ENCODE peak calls at places on chromosomes 1 and 21, in four cellular contexts. F is WTC11, W is upper lobe of left lung, R is GM23338. T is an unnamed sample.

GRCh38 chr21:44370027-44370735 is 16.8 kb downstream of the TRPM2 start:
- ATAC-seq in F (peak; percentile 75), W (peak; percentile 15), R (peak; percentile 87), T (no peak)

GRCh38 chr1:206524739-206525364 is 17.5 kb downstream of the RASSF5 start:
- ATAC-seq in F (peak; percentile 26), W (no peak), R (no peak), T (no peak)

GRCh38 chr1:86227026-86227425 is 70.5 kb upstream of the COL24A1 start:
- ATAC-seq in F (no peak), W (no peak), R (no peak), T (no peak)

GRCh38 chr1:30649321-30649991 is 73.9 kb downstream of the MATN1 start:
- ATAC-seq in F (no peak), W (peak; percentile 42), R (no peak), T (no peak)

GRCh38 chr1:31756578-31756977 is 7.6 kb downstream of the ADGRB2 start:
- ATAC-seq in F (no peak), W (no peak), R (no peak), T (no peak)

GRCh38 chr1:110615548-110616130 is 9.5 kb upstream of the KCNA2 start:
- ATAC-seq in F (peak; percentile 82), W (no peak), R (peak; percentile 77), T (peak; percentile 46)

GRCh38 chr1:113325039-113325438 is 65.3 kb upstream of the MAGI3 start:
- ATAC-seq in F (no peak), W (no peak), R (no peak), T (no peak)

GRCh38 chr1:156104065-156104810 is 10.3 kb upstream of the LMNA start:
- ATAC-seq in F (peak; percentile 5), W (peak; percentile 88), R (peak; percentile 6), T (peak; percentile 52)

GRCh38 chr1:159800177-159800935 is 1.8 kb upstream of the FCRL6 start:
- ATAC-seq in F (no peak), W (no peak), R (no peak), T (no peak)

GRCh38 chr1:235402457-235403200 is 35.4 kb downstream of the TBCE start:
- ATAC-seq in F (no peak), W (no peak), R (no peak), T (no peak)

GRCh38 chr1:33460947-33461629 is 11.4 kb upstream of the ZSCAN20 start:
- ATAC-seq in F (no peak), W (no peak), R (no peak), T (peak; percentile 40)

GRCh38 chr21:16308269-16308668 is 578.5 kb downstream of the USP25 start:
- ATAC-seq in F (no peak), W (no peak), R (no peak), T (peak; percentile 48)

GRCh38 chr1:64861611-64862010 is 104.7 kb downstream of the JAK1 start:
- ATAC-seq in F (peak; percentile 98), W (peak; percentile 72), R (peak; percentile 99), T (no peak)

GRCh38 chr1:224435318-224435763 is 744 bp upstream of the WDR26 start:
- ATAC-seq in F (peak; percentile 9), W (peak; percentile 35), R (peak; percentile 11), T (peak; percentile 21)

GRCh38 chr1:100582943-100583342 is 45.0 kb downstream of the GPR88 start:
- ATAC-seq in F (no peak), W (no peak), R (no peak), T (no peak)

GRCh38 chr1:29639741-29640427 is 403.6 kb downstream of the PTPRU start:
- ATAC-seq in F (no peak), W (no peak), R (peak; percentile 25), T (no peak)

GRCh38 chr21:25501996-25502665 is 105.2 kb downstream of the MRPL39 start:
- ATAC-seq in F (no peak), W (no peak), R (no peak), T (no peak)

GRCh38 chr1:66437136-66437401 is 96.9 kb upstream of the SGIP1 start:
- ATAC-seq in F (no peak), W (no peak), R (no peak), T (no peak)

GRCh38 chr1:166165661-166166399 is 971 bp downstream of the FAM78B start:
- ATAC-seq in F (peak; percentile 9), W (no peak), R (peak; percentile 27), T (peak; percentile 1)

GRCh38 chr1:231985624-231986023 is 359.0 kb downstream of the DISC1 start:
- ATAC-seq in F (no peak), W (no peak), R (no peak), T (no peak)

GRCh38 chr1:25735956-25736529 is 64.0 kb upstream of the SELENON start:
- ATAC-seq in F (no peak), W (peak; percentile 56), R (no peak), T (no peak)

GRCh38 chr1:181250038-181250437 is 161.5 kb downstream of the IER5 start:
- ATAC-seq in F (no peak), W (no peak), R (no peak), T (no peak)

GRCh38 chr21:14989359-14989758 is 75.4 kb downstream of the NRIP1 start:
- ATAC-seq in F (no peak), W (no peak), R (no peak), T (no peak)

GRCh38 chr1:193631306-193631705 is 444.9 kb upstream of the B3GALT2 start:
- ATAC-seq in F (no peak), W (no peak), R (no peak), T (no peak)

GRCh38 chr1:182952677-182953444 is at the start of gene SHCBP1L:
- ATAC-seq in F (peak; percentile 20), W (peak; percentile 51), R (peak; percentile 52), T (peak; percentile 62)

GRCh38 chr1:110320168-110320518 is 19.0 kb upstream of the RBM15 start:
- ATAC-seq in F (no peak), W (no peak), R (no peak), T (no peak)

GRCh38 chr1:97814121-97814520 is 106.7 kb downstream of the DPYD start:
- ATAC-seq in F (no peak), W (no peak), R (no peak), T (no peak)

GRCh38 chr21:15408089-15408488 is 321.7 kb upstream of the USP25 start:
- ATAC-seq in F (no peak), W (no peak), R (no peak), T (no peak)

GRCh38 chr1:86516366-86516765 is 30.5 kb upstream of the CLCA4 start:
- ATAC-seq in F (no peak), W (no peak), R (no peak), T (no peak)

GRCh38 chr1:193952778-193953374 is 766.5 kb upstream of the B3GALT2 start:
- ATAC-seq in F (no peak), W (no peak), R (no peak), T (no peak)

GRCh38 chr1:172678990-172679772 is 20.3 kb downstream of the FASLG start:
- ATAC-seq in F (no peak), W (no peak), R (no peak), T (no peak)

GRCh38 chr1:23216771-23217420 is 406 bp downstream of the HTR1D start:
- ATAC-seq in F (peak; percentile 63), W (no peak), R (peak; percentile 82), T (peak; percentile 34)

GRCh38 chr1:115184260-115184950 is 95.1 kb upstream of the TSPAN2 start:
- ATAC-seq in F (no peak), W (no peak), R (no peak), T (peak; percentile 10)

GRCh38 chr21:33372582-33372981 is 30.6 kb upstream of the IFNGR2 start:
- ATAC-seq in F (no peak), W (no peak), R (no peak), T (no peak)

GRCh38 chr1:150221552-150221951 is 14.4 kb downstream of the ANP32E start:
- ATAC-seq in F (no peak), W (no peak), R (no peak), T (no peak)

GRCh38 chr1:26156285-26157038 is 2.4 kb upstream of the FAM110D start:
- ATAC-seq in F (peak; percentile 23), W (no peak), R (peak; percentile 10), T (peak; percentile 14)

GRCh38 chr1:212531267-212531666 is 77.3 kb upstream of the ATF3 start:
- ATAC-seq in F (no peak), W (no peak), R (no peak), T (no peak)

GRCh38 chr1:195721210-195721971 is 886.8 kb downstream of the KCNT2 start:
- ATAC-seq in F (no peak), W (no peak), R (no peak), T (no peak)

GRCh38 chr1:195715652-195716051 is 892.6 kb downstream of the KCNT2 start:
- ATAC-seq in F (no peak), W (no peak), R (no peak), T (no peak)

GRCh38 chr1:195714248-195714647 is 894.0 kb downstream of the KCNT2 start:
- ATAC-seq in F (no peak), W (no peak), R (no peak), T (no peak)

DNA sequence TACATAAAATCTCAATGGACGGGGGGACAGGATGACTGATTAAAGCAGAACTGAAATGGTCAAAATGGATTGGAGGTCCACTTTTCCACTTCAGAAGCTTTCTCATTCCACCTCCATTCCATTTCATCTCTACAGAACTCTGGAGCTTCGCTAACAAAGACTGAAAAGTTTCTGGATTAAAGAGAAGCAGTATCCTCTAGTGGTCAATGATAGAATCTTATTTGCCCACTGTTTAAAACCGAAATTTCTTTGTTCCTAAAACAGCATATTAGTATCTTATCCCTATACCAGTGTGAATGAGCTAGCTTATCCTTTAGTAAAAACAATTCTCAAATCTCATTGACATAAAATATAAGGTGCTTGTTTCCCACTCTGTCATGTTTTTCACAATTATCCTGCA is 890.6 kb downstream of the KCNT2 start:
- ATAC-seq in F (peak; percentile 81), W (no peak), R (peak; percentile 68), T (no peak)
- TF ChIP-seq CTCF in F (no peak), W (peak; percentile 15), R (peak; percentile 64), T (no peak)

DNA sequence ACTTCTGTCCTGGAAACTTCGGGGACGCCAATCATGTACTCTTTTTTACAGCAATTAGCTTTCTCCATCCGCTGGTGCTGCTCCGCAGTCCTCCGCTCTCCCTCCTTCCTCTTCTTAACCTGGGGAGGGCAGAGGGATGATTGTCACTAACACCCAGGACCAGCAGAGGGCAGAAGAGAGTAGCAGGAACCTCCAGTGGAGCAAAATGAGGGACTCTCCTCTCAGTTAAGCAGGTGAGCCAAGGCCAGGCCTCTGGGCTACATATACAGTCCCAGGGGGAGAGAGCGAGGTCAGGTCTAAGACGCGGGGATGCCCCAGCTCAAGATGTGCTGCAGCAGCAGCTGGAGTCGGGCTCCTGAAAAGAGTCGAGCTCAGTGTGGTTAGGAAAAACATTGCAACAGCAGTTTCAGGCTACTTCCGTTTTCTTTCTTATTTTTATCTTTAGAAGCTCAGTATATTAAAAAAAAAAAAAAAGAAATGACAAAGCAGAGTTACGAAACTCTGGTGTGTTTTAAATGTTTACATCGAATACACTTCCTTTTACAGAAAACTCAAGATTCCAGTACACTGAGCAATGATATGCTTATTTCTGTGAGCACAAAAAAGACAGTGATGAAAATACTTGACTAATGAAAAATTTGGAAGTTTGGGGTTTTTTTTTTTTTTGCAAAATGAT is 25.7 kb upstream of the NLRP3 start:
- ATAC-seq in F (peak; percentile 99), W (peak; percentile 92), R (peak; percentile 99), T (peak; percentile 87)
- TF ChIP-seq CTCF in F (peak; percentile 91), W (peak; percentile 81), R (peak; percentile 99), T (peak; percentile 62)

DNA sequence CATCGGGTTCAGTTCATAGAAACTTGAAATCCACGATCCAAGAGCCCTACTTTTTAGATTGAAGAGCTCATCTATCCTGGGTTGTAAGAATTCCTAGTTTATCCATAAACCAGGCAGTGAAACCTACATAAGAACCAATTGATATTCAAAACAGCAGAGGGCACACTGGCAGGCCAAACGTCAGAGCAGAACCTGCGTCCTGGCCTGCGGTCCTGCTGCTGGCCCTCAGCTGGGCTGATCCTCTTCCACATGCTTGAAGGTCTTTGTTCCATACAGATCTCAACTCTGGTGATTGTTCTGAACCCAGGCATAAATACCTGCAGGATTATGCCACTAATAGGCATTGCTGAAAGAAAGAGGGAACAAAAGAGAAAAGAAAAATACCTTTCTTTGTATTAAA is 47.0 kb downstream of the MT1HL1 start:
- ATAC-seq in F (no peak), W (no peak), R (no peak), T (no peak)
- TF ChIP-seq CTCF in F (no peak), W (no peak), R (no peak), T (no peak)

GRCh38 chr1:234373064-234373937 is at the start of gene COA6:
- ATAC-seq in F (peak; percentile 92), W (peak; percentile 98), R (peak; percentile 95), T (peak; percentile 95)
- TF ChIP-seq CTCF in F (no peak), W (no peak), R (no peak), T (no peak)

T was measured in gastroesophageal sphincter.